ENCODE peak calls at places on chromosome 15, in seven cellular contexts. R is memory B cell, V is HCEC 1CT, H is NCI-H446, M is bronchial epithelial cell, D is HT1080, S is T-helper 1 cell. K is an unnamed sample.

GRCh38 chr15:55267401-55268053 is 22.1 kb downstream of the RAB27A start:
- DNase-seq in M (no peak), D (peak), V (no peak), R (peak), S (peak), H (no peak), K (no peak)

GRCh38 chr15:33292718-33293307 is 18.0 kb upstream of the RYR3 start:
- DNase-seq in D (peak), M (peak), S (peak), H (peak), V (peak), R (no peak), K (peak)

GRCh38 chr15:77276943-77277342 is 143.0 kb downstream of the PEAK1 start:
- DNase-seq in D (no peak), M (no peak), V (no peak), H (no peak), S (no peak), R (no peak), K (no peak)

GRCh38 chr15:20386198-20386597 is 155.4 kb downstream of the GOLGA6L6 start:
- DNase-seq in H (no peak), S (no peak), D (no peak), M (no peak), R (no peak), V (no peak), K (no peak)

GRCh38 chr15:83380026-83380425 is 67.1 kb upstream of the SH3GL3 start:
- DNase-seq in M (peak), V (peak), H (no peak), R (no peak), S (no peak), D (peak), K (no peak)

GRCh38 chr15:45343258-45343860 is 35.0 kb downstream of the GATM start:
- DNase-seq in V (no peak), S (no peak), R (no peak), H (no peak), M (no peak), D (no peak), K (no peak)

GRCh38 chr15:58165661-58166060 is 27.5 kb downstream of the AQP9 start:
- DNase-seq in H (peak), V (no peak), D (no peak), S (no peak), M (peak), R (no peak), K (no peak)

GRCh38 chr15:99906356-99906755 is 173.1 kb upstream of the LYSMD4 start:
- DNase-seq in M (no peak), H (no peak), R (no peak), D (no peak), V (no peak), S (no peak), K (no peak)

GRCh38 chr15:44427756-44428724 is 611 bp downstream of the CTDSPL2 start:
- DNase-seq in R (no peak), D (no peak), M (peak), S (peak), H (peak), V (peak), K (peak)

GRCh38 chr15:74976159-74976558 is 19.2 kb upstream of the SCAMP5 start:
- DNase-seq in V (no peak), H (no peak), M (no peak), R (no peak), D (no peak), S (no peak), K (no peak)

GRCh38 chr15:47746516-47746915 is 29.2 kb downstream of the SEMA6D start:
- DNase-seq in H (peak), V (no peak), R (no peak), D (no peak), S (no peak), M (no peak), K (no peak)

GRCh38 chr15:42072141-42072685 is 22.1 kb downstream of the PLA2G4D start:
- DNase-seq in M (no peak), R (no peak), S (no peak), V (no peak), H (no peak), D (no peak), K (no peak)

GRCh38 chr15:53835309-53835708 is 75.8 kb upstream of the WDR72 start:
- DNase-seq in V (no peak), R (no peak), S (no peak), M (peak), H (no peak), D (no peak), K (no peak)

GRCh38 chr15:67853454-67853853 is 13.6 kb upstream of the RNU6-1 start:
- DNase-seq in M (no peak), D (no peak), V (no peak), H (no peak), S (no peak), R (no peak), K (peak)

GRCh38 chr15:62135532-62136134 is 29.5 kb downstream of the C2CD4B start:
- DNase-seq in S (no peak), R (no peak), D (peak), M (peak), H (no peak), V (no peak), K (no peak)

GRCh38 chr15:99148851-99149276 is 44.0 kb downstream of the SYNM start:
- DNase-seq in V (no peak), H (no peak), S (no peak), R (no peak), M (no peak), D (no peak), K (no peak)

GRCh38 chr15:64622410-64623260 is 152.8 kb downstream of the RBPMS2 start:
- DNase-seq in R (peak), V (no peak), H (no peak), M (no peak), S (peak), D (no peak), K (no peak)

GRCh38 chr15:31465083-31465955 is 138.7 kb downstream of the KLF13 start:
- DNase-seq in R (no peak), V (no peak), D (no peak), M (peak), H (no peak), S (no peak), K (no peak)

GRCh38 chr15:37907136-37907535 is 27.3 kb upstream of the TMCO5A start:
- DNase-seq in R (no peak), V (peak), H (peak), S (no peak), D (peak), M (peak), K (no peak)

GRCh38 chr15:90934256-90934948 is 683 bp upstream of the UNC45A start:
- DNase-seq in D (peak), S (peak), R (peak), V (peak), H (peak), M (peak), K (peak)

GRCh38 chr15:62889734-62890505 is 152.6 kb upstream of the TPM1 start:
- DNase-seq in D (no peak), S (no peak), V (peak), R (no peak), H (peak), M (peak), K (no peak)